ENCODE peak calls at places on chromosomes 5 and 9, in four cellular contexts. Q, E, O and W are unnamed samples.

GRCh38 chr9:37593877-37594448 is 1.6 kb upstream of the TOMM5 start:
- DNase-seq in O (no peak), Q (no peak), E (no peak), W (no peak)

GRCh38 chr9:114027901-114028465 is 50.1 kb downstream of the AMBP start:
- DNase-seq in O (no peak), Q (no peak), E (no peak), W (no peak)

GRCh38 chr5:72117281-72117680 is 10.0 kb downstream of the MAP1B start:
- DNase-seq in E (no peak), Q (no peak), O (no peak), W (no peak)

GRCh38 chr9:128005938-128006337 is 25.1 kb upstream of the EEIG1 start:
- DNase-seq in Q (no peak), O (no peak), E (no peak), W (no peak)

GRCh38 chr9:19992556-19992955 is 203.7 kb upstream of the SLC24A2 start:
- DNase-seq in E (no peak), Q (no peak), O (no peak), W (no peak)

GRCh38 chr9:29945012-29945411 is 2371.7 kb upstream of the C9orf72 start:
- DNase-seq in O (no peak), Q (no peak), E (no peak), W (no peak)

GRCh38 chr5:150256416-150257064 is 33.0 kb downstream of the CAMK2A start:
- DNase-seq in E (no peak), O (no peak), Q (no peak), W (no peak)

GRCh38 chr9:126796758-126797157 is 8.1 kb upstream of the ZBTB43 start:
- DNase-seq in O (no peak), E (no peak), Q (no peak), W (no peak)

GRCh38 chr5:125311743-125312142 is 565.3 kb upstream of the ZNF608 start:
- DNase-seq in E (no peak), O (no peak), Q (no peak), W (no peak)

GRCh38 chr9:84600739-84601138 is 68.8 kb upstream of the NTRK2 start:
- DNase-seq in Q (no peak), E (no peak), O (no peak), W (no peak)

GRCh38 chr9:6121707-6122106 is 93.9 kb upstream of the IL33 start:
- DNase-seq in O (no peak), Q (no peak), E (no peak), W (no peak)

GRCh38 chr9:100084734-100085133 is 14.1 kb downstream of the ERP44 start:
- DNase-seq in E (no peak), Q (peak; percentile 52), O (no peak), W (no peak)

GRCh38 chr5:149400304-149400703 is 21.2 kb upstream of the IL17B start:
- DNase-seq in Q (no peak), E (no peak), O (no peak), W (peak; percentile 10)

GRCh38 chr9:36293171-36293570 is 34.9 kb upstream of the GNE start:
- DNase-seq in Q (no peak), O (no peak), E (no peak), W (no peak)

GRCh38 chr5:7393921-7394799 is 1.8 kb upstream of the ADCY2 start:
- DNase-seq in Q (no peak), E (no peak), O (no peak), W (no peak)

GRCh38 chr5:7388553-7388952 is 7.4 kb upstream of the ADCY2 start:
- DNase-seq in Q (no peak), E (no peak), O (no peak), W (no peak)

GRCh38 chr5:7391688-7392400 is 4.1 kb upstream of the ADCY2 start:
- DNase-seq in O (no peak), E (no peak), Q (no peak), W (no peak)

GRCh38 chr5:7392401-7393024 is 3.4 kb upstream of the ADCY2 start:
- DNase-seq in Q (no peak), O (peak; percentile 40), E (no peak), W (no peak)

GRCh38 chr5:7391215-7391614 is 4.7 kb upstream of the ADCY2 start:
- DNase-seq in Q (no peak), O (peak; percentile 36), E (no peak), W (no peak)
- TF ChIP-seq CTCF in Q (no peak), O (no peak), E (no peak), W (no peak)

GRCh38 chr5:60883229-60883628 is 39.2 kb upstream of the ELOVL7 start:
- DNase-seq in O (no peak), E (no peak), Q (peak; percentile 29), W (no peak)
- TF ChIP-seq CTCF in O (peak; percentile 13), E (no peak), Q (peak; percentile 31), W (no peak)

GRCh38 chr9:130432362-130432761 is 12.4 kb upstream of the ASS1 start:
- DNase-seq in E (peak; percentile 29), O (no peak), Q (no peak), W (no peak)
- TF ChIP-seq CTCF in E (no peak), O (no peak), Q (no peak), W (no peak)

GRCh38 chr5:17330386-17330785 is 113.0 kb downstream of the BASP1 start:
- DNase-seq in O (no peak), Q (no peak), E (no peak), W (no peak)

GRCh38 chr5:17331649-17332048 is 114.2 kb downstream of the BASP1 start:
- DNase-seq in O (no peak), E (no peak), Q (no peak), W (no peak)

GRCh38 chr5:17327048-17327447 is 109.6 kb downstream of the BASP1 start:
- DNase-seq in O (no peak), Q (no peak), E (no peak), W (no peak)

GRCh38 chr5:17326600-17327037 is 109.2 kb downstream of the BASP1 start:
- DNase-seq in E (no peak), Q (no peak), O (no peak), W (no peak)

DNA sequence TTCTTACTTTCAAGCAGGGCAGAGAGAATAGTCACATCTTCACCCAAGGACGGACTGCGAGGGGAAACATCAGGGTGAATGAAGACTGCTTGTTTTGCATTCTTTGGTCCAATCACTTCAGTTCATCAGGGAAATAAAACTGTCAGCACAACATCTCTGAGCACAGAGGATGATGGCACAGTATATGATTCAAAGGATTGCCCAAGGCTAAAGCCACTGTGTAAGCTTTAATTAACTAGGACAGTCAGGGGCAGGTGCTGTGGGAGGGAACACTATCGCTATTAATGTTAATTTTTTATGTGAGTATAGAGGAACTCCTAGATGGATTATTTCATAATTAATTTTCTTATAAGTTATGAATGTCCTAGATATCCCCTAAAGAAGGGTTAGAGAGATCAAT is 112.1 kb downstream of the BASP1 start:
- DNase-seq in E (no peak), Q (no peak), O (no peak), W (no peak)
- TF ChIP-seq CTCF in E (no peak), Q (no peak), O (no peak), W (no peak)

GRCh38 chr9:95937131-95937530 is 61.6 kb downstream of the ERCC6L2 start:
- DNase-seq in O (no peak), Q (no peak), E (no peak), W (no peak)

GRCh38 chr9:95940265-95940664 is 64.8 kb downstream of the ERCC6L2 start:
- DNase-seq in O (no peak), Q (no peak), E (no peak), W (no peak)

GRCh38 chr9:95936579-95937075 is 61.1 kb downstream of the ERCC6L2 start:
- DNase-seq in Q (no peak), E (no peak), O (no peak), W (no peak)

GRCh38 chr9:95939472-95939871 is 64.0 kb downstream of the ERCC6L2 start:
- DNase-seq in Q (no peak), O (no peak), E (no peak), W (no peak)

DNA sequence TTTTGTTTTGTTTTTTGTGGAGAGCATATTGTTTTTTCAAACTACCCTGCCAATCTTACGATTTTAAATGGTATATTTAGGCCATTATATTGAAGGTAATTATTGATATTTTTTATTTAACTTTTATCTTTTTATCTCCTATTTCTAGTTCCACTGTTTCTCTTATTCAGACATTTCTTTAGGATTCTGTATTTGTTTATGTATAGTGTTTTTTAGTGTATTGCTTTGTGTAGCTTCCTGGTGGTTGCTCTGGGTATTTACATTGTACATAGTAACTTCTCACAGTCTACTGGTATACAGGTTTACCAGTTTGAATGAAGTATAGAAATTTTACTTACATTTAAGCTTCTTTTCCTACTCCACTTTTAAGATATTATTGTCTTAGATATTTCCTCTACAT is 63.2 kb downstream of the ERCC6L2 start:
- DNase-seq in E (no peak), O (no peak), Q (no peak), W (no peak)
- TF ChIP-seq CTCF in E (no peak), O (peak; percentile 13), Q (no peak), W (no peak)